ENCODE peak calls at places on chromosome 1, in seven cellular contexts. One of them, this sample, is unnamed. For H3K9me3 and H3K4me1, the result is how much of the 10 kb centered on the place peaks cover.

GRCh38 chr1:14929547-14930223 is 223.9 kb upstream of the TMEM51 start:
- DNase-seq in NT2/D1: no peak
- DNase-seq in breast epithelium: no peak
- DNase-seq in spleen: no peak
- DNase-seq in IMR-90: peak
- DNase-seq in aorta: no peak
- DNase-seq in SJSA1: peak
- DNase-seq in this sample: no peak

GRCh38 chr1:34800214-34800613 is 7.4 kb downstream of the GJA4 start:
- DNase-seq in SJSA1: no peak
- DNase-seq in NT2/D1: no peak
- DNase-seq in breast epithelium: no peak
- DNase-seq in IMR-90: peak
- DNase-seq in spleen: no peak
- DNase-seq in aorta: no peak
- DNase-seq in this sample: no peak

GRCh38 chr1:75502776-75503175 is 108.1 kb downstream of the SLC44A5 start:
- DNase-seq in breast epithelium: no peak
- DNase-seq in NT2/D1: no peak
- DNase-seq in SJSA1: no peak
- DNase-seq in IMR-90: no peak
- DNase-seq in spleen: no peak
- DNase-seq in aorta: no peak
- DNase-seq in this sample: no peak

GRCh38 chr1:29520571-29521437 is 284.5 kb downstream of the PTPRU start:
- DNase-seq in IMR-90: no peak
- DNase-seq in NT2/D1: no peak
- DNase-seq in aorta: peak
- DNase-seq in breast epithelium: no peak
- DNase-seq in SJSA1: peak
- DNase-seq in spleen: peak
- DNase-seq in this sample: no peak

GRCh38 chr1:70327306-70328076 is 27.0 kb downstream of the ANKRD13C start:
- DNase-seq in IMR-90: peak
- DNase-seq in NT2/D1: no peak
- DNase-seq in spleen: no peak
- DNase-seq in breast epithelium: no peak
- DNase-seq in SJSA1: no peak
- DNase-seq in aorta: no peak
- DNase-seq in this sample: no peak

GRCh38 chr1:27536767-27537166 is 46.8 kb upstream of the WASF2 start:
- DNase-seq in aorta: no peak
- DNase-seq in breast epithelium: peak
- DNase-seq in IMR-90: peak
- DNase-seq in NT2/D1: peak
- DNase-seq in SJSA1: no peak
- DNase-seq in spleen: no peak
- DNase-seq in this sample: peak

GRCh38 chr1:191831572-191831971 is 326.7 kb upstream of the RGS18 start:
- DNase-seq in NT2/D1: peak
- DNase-seq in IMR-90: no peak
- DNase-seq in spleen: no peak
- DNase-seq in SJSA1: no peak
- DNase-seq in aorta: no peak
- DNase-seq in breast epithelium: no peak
- DNase-seq in this sample: no peak

GRCh38 chr1:231629132-231629531 is 2.5 kb downstream of the DISC1 start:
- DNase-seq in spleen: no peak
- DNase-seq in aorta: no peak
- DNase-seq in NT2/D1: no peak
- DNase-seq in IMR-90: no peak
- DNase-seq in SJSA1: no peak
- DNase-seq in breast epithelium: no peak
- DNase-seq in this sample: no peak

GRCh38 chr1:115229016-115229415 is 109.0 kb downstream of the NGF start:
- DNase-seq in SJSA1: no peak
- DNase-seq in IMR-90: no peak
- DNase-seq in breast epithelium: no peak
- DNase-seq in aorta: no peak
- DNase-seq in NT2/D1: no peak
- DNase-seq in spleen: no peak
- DNase-seq in this sample: no peak

GRCh38 chr1:238384381-238384780 is 493.7 kb upstream of the ZP4 start:
- DNase-seq in spleen: no peak
- DNase-seq in SJSA1: no peak
- DNase-seq in breast epithelium: no peak
- DNase-seq in NT2/D1: no peak
- DNase-seq in aorta: no peak
- DNase-seq in IMR-90: peak
- DNase-seq in this sample: no peak

GRCh38 chr1:6969762-6970161 is 184.5 kb downstream of the CAMTA1 start:
- DNase-seq in IMR-90: no peak
- DNase-seq in NT2/D1: no peak
- DNase-seq in breast epithelium: no peak
- DNase-seq in SJSA1: no peak
- DNase-seq in aorta: no peak
- DNase-seq in spleen: no peak
- DNase-seq in this sample: no peak

GRCh38 chr1:101262601-101263348 is 26.0 kb downstream of the S1PR1 start:
- DNase-seq in breast epithelium: no peak
- DNase-seq in SJSA1: no peak
- DNase-seq in spleen: no peak
- DNase-seq in NT2/D1: peak
- DNase-seq in aorta: no peak
- DNase-seq in IMR-90: no peak
- DNase-seq in this sample: no peak

GRCh38 chr1:98260839-98261238 is 340.0 kb upstream of the DPYD start:
- DNase-seq in breast epithelium: no peak
- DNase-seq in NT2/D1: no peak
- DNase-seq in spleen: no peak
- DNase-seq in SJSA1: no peak
- DNase-seq in aorta: no peak
- DNase-seq in IMR-90: no peak
- DNase-seq in this sample: no peak

GRCh38 chr1:246161626-246162025 is 345.5 kb downstream of the SMYD3 start:
- DNase-seq in breast epithelium: no peak
- DNase-seq in NT2/D1: no peak
- DNase-seq in IMR-90: peak
- DNase-seq in SJSA1: no peak
- DNase-seq in spleen: no peak
- DNase-seq in aorta: no peak
- DNase-seq in this sample: no peak

GRCh38 chr1:204204944-204205343 is 8.7 kb upstream of the KISS1 start:
- DNase-seq in spleen: no peak
- DNase-seq in SJSA1: no peak
- DNase-seq in breast epithelium: no peak
- DNase-seq in aorta: no peak
- DNase-seq in NT2/D1: no peak
- DNase-seq in IMR-90: no peak
- DNase-seq in this sample: no peak

GRCh38 chr1:206824327-206824726 is 41.1 kb upstream of the IL20 start:
- DNase-seq in SJSA1: no peak
- DNase-seq in NT2/D1: no peak
- DNase-seq in breast epithelium: no peak
- DNase-seq in aorta: no peak
- DNase-seq in IMR-90: peak
- DNase-seq in spleen: no peak
- DNase-seq in this sample: no peak

GRCh38 chr1:78491311-78492071 is 717 bp downstream of the PTGFR start:
- DNase-seq in spleen: no peak
- DNase-seq in breast epithelium: no peak
- DNase-seq in IMR-90: peak
- DNase-seq in NT2/D1: no peak
- DNase-seq in SJSA1: peak
- DNase-seq in aorta: peak
- DNase-seq in this sample: no peak

GRCh38 chr1:211468595-211468994 is 23.4 kb downstream of the RD3 start:
- DNase-seq in breast epithelium: no peak
- DNase-seq in NT2/D1: no peak
- DNase-seq in aorta: no peak
- DNase-seq in spleen: no peak
- DNase-seq in IMR-90: no peak
- DNase-seq in SJSA1: no peak
- DNase-seq in this sample: no peak

GRCh38 chr1:207925210-207925609 is 14.3 kb upstream of the CD34 start:
- DNase-seq in SJSA1: no peak
- DNase-seq in spleen: no peak
- DNase-seq in breast epithelium: peak
- DNase-seq in IMR-90: no peak
- DNase-seq in NT2/D1: peak
- DNase-seq in aorta: peak
- DNase-seq in this sample: no peak

GRCh38 chr1:205339717-205340116 is 17.0 kb downstream of the KLHDC8A start:
- DNase-seq in NT2/D1: no peak
- DNase-seq in breast epithelium: no peak
- DNase-seq in spleen: no peak
- DNase-seq in IMR-90: no peak
- DNase-seq in aorta: no peak
- DNase-seq in SJSA1: no peak
- DNase-seq in this sample: no peak

GRCh38 chr1:234533975-234534876 is 55.2 kb upstream of the TARBP1 start:
- DNase-seq in spleen: peak
- DNase-seq in SJSA1: peak
- DNase-seq in aorta: peak
- DNase-seq in breast epithelium: peak
- DNase-seq in NT2/D1: no peak
- DNase-seq in IMR-90: peak
- DNase-seq in this sample: no peak

GRCh38 chr1:198890531-198890930 is 251.7 kb downstream of the PTPRC start:
- DNase-seq in NT2/D1: no peak
- DNase-seq in IMR-90: peak
- DNase-seq in SJSA1: no peak
- DNase-seq in spleen: no peak
- DNase-seq in aorta: no peak
- DNase-seq in breast epithelium: no peak
- DNase-seq in this sample: no peak

GRCh38 chr1:52145137-52145536 is 3.2 kb downstream of the ZFYVE9 start:
- DNase-seq in SJSA1: no peak
- DNase-seq in aorta: no peak
- DNase-seq in IMR-90: no peak
- DNase-seq in breast epithelium: no peak
- DNase-seq in NT2/D1: no peak
- DNase-seq in spleen: no peak
- DNase-seq in this sample: peak

GRCh38 chr1:194067772-194068171 is 881.4 kb upstream of the B3GALT2 start:
- DNase-seq in aorta: no peak
- DNase-seq in spleen: no peak
- DNase-seq in IMR-90: no peak
- DNase-seq in SJSA1: no peak
- DNase-seq in breast epithelium: no peak
- DNase-seq in NT2/D1: no peak
- DNase-seq in this sample: no peak

GRCh38 chr1:39183503-39184353 is 20.8 kb upstream of the MACF1 start:
- DNase-seq in aorta: peak
- DNase-seq in breast epithelium: peak
- DNase-seq in NT2/D1: no peak
- DNase-seq in IMR-90: peak
- DNase-seq in spleen: no peak
- DNase-seq in SJSA1: peak
- DNase-seq in this sample: peak

GRCh38 chr1:40392206-40392605 is 18.7 kb downstream of the SMAP2 start:
- DNase-seq in NT2/D1: peak
- DNase-seq in breast epithelium: no peak
- DNase-seq in SJSA1: peak
- DNase-seq in aorta: no peak
- DNase-seq in spleen: no peak
- DNase-seq in IMR-90: peak
- DNase-seq in this sample: no peak

GRCh38 chr1:205774277-205775014 is 836 bp downstream of the RAB29 start:
- DNase-seq in aorta: no peak
- DNase-seq in IMR-90: no peak
- DNase-seq in breast epithelium: no peak
- DNase-seq in SJSA1: no peak
- DNase-seq in spleen: peak
- DNase-seq in NT2/D1: no peak
- DNase-seq in this sample: peak

GRCh38 chr1:55338448-55338820 is 123.3 kb upstream of the USP24 start:
- DNase-seq in SJSA1: no peak
- DNase-seq in breast epithelium: no peak
- DNase-seq in spleen: no peak
- DNase-seq in IMR-90: no peak
- DNase-seq in aorta: no peak
- DNase-seq in NT2/D1: no peak
- DNase-seq in this sample: no peak

GRCh38 chr1:69305621-69306020 is 262.1 kb upstream of the LRRC7 start:
- DNase-seq in IMR-90: no peak
- DNase-seq in SJSA1: no peak
- DNase-seq in NT2/D1: peak
- DNase-seq in aorta: no peak
- DNase-seq in spleen: no peak
- DNase-seq in breast epithelium: no peak
- DNase-seq in this sample: peak

GRCh38 chr1:107590895-107591622 is 373.9 kb downstream of the VAV3 start:
- DNase-seq in breast epithelium: no peak
- DNase-seq in SJSA1: no peak
- DNase-seq in NT2/D1: no peak
- DNase-seq in spleen: no peak
- DNase-seq in aorta: no peak
- DNase-seq in IMR-90: no peak
- DNase-seq in this sample: no peak
- H3K9me3 ChIP-seq in breast epithelium: under half
- H3K9me3 ChIP-seq in SJSA1: under half
- H3K9me3 ChIP-seq in NT2/D1: under half
- H3K9me3 ChIP-seq in spleen: under half
- H3K9me3 ChIP-seq in aorta: under half
- H3K9me3 ChIP-seq in IMR-90: under half
- H3K9me3 ChIP-seq in this sample: under half

GRCh38 chr1:178540204-178540603 is 27.3 kb downstream of the TEX35 start:
- DNase-seq in spleen: no peak
- DNase-seq in aorta: no peak
- DNase-seq in NT2/D1: no peak
- DNase-seq in breast epithelium: no peak
- DNase-seq in IMR-90: peak
- DNase-seq in SJSA1: no peak
- DNase-seq in this sample: no peak
- H3K4me1 ChIP-seq in spleen: under half
- H3K4me1 ChIP-seq in aorta: under half
- H3K4me1 ChIP-seq in NT2/D1: under half
- H3K4me1 ChIP-seq in breast epithelium: under half
- H3K4me1 ChIP-seq in IMR-90: under half
- H3K4me1 ChIP-seq in SJSA1: under half
- H3K4me1 ChIP-seq in this sample: under half

DNA sequence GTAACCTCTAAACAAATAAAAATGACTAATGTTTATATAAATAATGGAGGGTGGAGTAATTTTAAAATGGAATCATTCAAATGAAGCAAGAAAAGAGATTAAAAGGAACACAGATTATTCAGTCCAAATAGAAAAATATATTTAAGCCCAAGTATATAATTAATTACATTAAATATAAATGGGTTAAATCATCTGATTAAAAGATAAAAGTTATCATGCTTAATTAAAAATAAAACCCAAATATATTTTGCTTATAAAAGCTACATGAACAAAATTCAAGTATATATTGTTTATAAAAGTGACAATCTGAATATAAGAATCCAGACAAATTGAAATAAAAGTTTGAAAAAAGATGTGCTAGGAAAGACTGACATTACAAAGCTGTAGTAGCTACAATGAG is 63.9 kb upstream of the ACTRT2 start:
- DNase-seq in NT2/D1: no peak
- DNase-seq in breast epithelium: no peak
- DNase-seq in IMR-90: no peak
- DNase-seq in aorta: no peak
- DNase-seq in SJSA1: no peak
- DNase-seq in spleen: no peak
- DNase-seq in this sample: no peak
- H3K9me3 ChIP-seq in NT2/D1: under half
- H3K9me3 ChIP-seq in breast epithelium: half or more
- H3K9me3 ChIP-seq in IMR-90: under half
- H3K9me3 ChIP-seq in aorta: under half
- H3K9me3 ChIP-seq in SJSA1: under half
- H3K9me3 ChIP-seq in spleen: half or more
- H3K9me3 ChIP-seq in this sample: under half

GRCh38 chr1:54285815-54286214 is 85.8 kb downstream of the MRPL37 start:
- DNase-seq in breast epithelium: no peak
- DNase-seq in spleen: no peak
- DNase-seq in SJSA1: no peak
- DNase-seq in IMR-90: no peak
- DNase-seq in NT2/D1: no peak
- DNase-seq in aorta: no peak
- DNase-seq in this sample: no peak
- H3K4me1 ChIP-seq in breast epithelium: under half
- H3K4me1 ChIP-seq in spleen: half or more
- H3K4me1 ChIP-seq in SJSA1: under half
- H3K4me1 ChIP-seq in IMR-90: under half
- H3K4me1 ChIP-seq in NT2/D1: under half
- H3K4me1 ChIP-seq in aorta: under half
- H3K4me1 ChIP-seq in this sample: under half

This sample was measured in HAP-1.